ENCODE peak calls at places on chromosomes 3 and 15, in four cellular contexts. M is Panc1, R is A549, E is GM23338. S is an unnamed sample.

GRCh38 chr3:52356126-52356525 is 40.0 kb downstream of the DNAH1 start:
- DNase-seq in M (no peak), R (no peak), E (no peak), S (no peak)

GRCh38 chr3:114827495-114827894 is 319.6 kb downstream of the ZBTB20 start:
- DNase-seq in M (peak), R (peak), E (peak), S (peak)

GRCh38 chr3:46709147-46709654 is 8.0 kb downstream of the TMIE start:
- DNase-seq in M (no peak), R (no peak), E (no peak), S (no peak)

GRCh38 chr3:53651927-53652326 is 157.5 kb downstream of the CACNA1D start:
- DNase-seq in M (no peak), R (no peak), E (no peak), S (no peak)

GRCh38 chr15:68229386-68230156 is at the start of gene CLN6:
- DNase-seq in M (no peak), R (peak), E (peak), S (peak)

GRCh38 chr3:197256836-197257444 is 41.5 kb downstream of the DLG1 start:
- DNase-seq in M (peak), R (peak), E (peak), S (peak)

GRCh38 chr15:98506172-98506571 is 142.2 kb upstream of the IGF1R start:
- DNase-seq in M (no peak), R (no peak), E (no peak), S (no peak)

GRCh38 chr3:114706591-114707224 is 412.9 kb downstream of the TIGIT start:
- DNase-seq in M (no peak), R (peak), E (no peak), S (peak)

GRCh38 chr3:112491373-112491772 is 7.9 kb downstream of the BTLA start:
- DNase-seq in M (no peak), R (no peak), E (no peak), S (no peak)

GRCh38 chr3:179141890-179142289 is 6.3 kb upstream of the PIK3CA start:
- DNase-seq in M (no peak), R (no peak), E (no peak), S (no peak)

GRCh38 chr3:151263126-151263525 is 15.2 kb downstream of the P2RY14 start:
- DNase-seq in M (no peak), R (no peak), E (no peak), S (no peak)

GRCh38 chr15:98807262-98807661 is 158.9 kb downstream of the IGF1R start:
- DNase-seq in M (no peak), R (no peak), E (no peak), S (no peak)

GRCh38 chr3:112315791-112316190 is 17.2 kb upstream of the CD200 start:
- DNase-seq in M (no peak), R (no peak), E (no peak), S (no peak)

GRCh38 chr15:73994912-73995622 is 551 bp downstream of the PML start:
- DNase-seq in M (no peak), R (no peak), E (peak), S (no peak)

GRCh38 chr3:60992395-60992794 is 258.9 kb downstream of the FHIT start:
- DNase-seq in M (no peak), R (no peak), E (no peak), S (no peak)

GRCh38 chr3:51539291-51539891 is 872 bp downstream of the RAD54L2 start:
- DNase-seq in M (no peak), R (peak), E (peak), S (no peak)

GRCh38 chr3:184362668-184363540 is 1.4 kb downstream of the POLR2H start:
- DNase-seq in M (peak), R (peak), E (peak), S (peak)
- TF ChIP-seq CTCF in M (peak), R (peak), E (peak), S (no peak)

GRCh38 chr3:167375478-167375877 is 4.6 kb downstream of the ZBBX start:
- DNase-seq in M (no peak), R (no peak), E (no peak), S (no peak)

GRCh38 chr3:167382127-167382526 is 2.0 kb upstream of the ZBBX start:
- DNase-seq in M (no peak), R (no peak), E (no peak), S (no peak)

GRCh38 chr3:167380004-167380689 is at the start of gene ZBBX:
- DNase-seq in M (peak), R (peak), E (peak), S (peak)
- TF ChIP-seq REST in M (no peak), R (no peak), E (no peak), S (no peak)

GRCh38 chr3:127590593-127591477 is at the start of gene TPRA1:
- DNase-seq in M (peak), R (peak), E (peak), S (peak)
- TF ChIP-seq CTCF in M (no peak), R (peak), E (no peak), S (no peak)

GRCh38 chr3:149090907-149091306 is 4.6 kb upstream of the HLTF start:
- DNase-seq in M (no peak), R (no peak), E (no peak), S (no peak)

GRCh38 chr3:149095487-149095886 is 9.2 kb upstream of the HLTF start:
- DNase-seq in M (no peak), R (no peak), E (no peak), S (no peak)

GRCh38 chr3:149089395-149089794 is 3.1 kb upstream of the HLTF start:
- DNase-seq in M (no peak), R (no peak), E (no peak), S (no peak)

GRCh38 chr3:149087208-149087607 is 875 bp upstream of the HLTF start:
- DNase-seq in M (no peak), R (no peak), E (peak), S (no peak)

DNA sequence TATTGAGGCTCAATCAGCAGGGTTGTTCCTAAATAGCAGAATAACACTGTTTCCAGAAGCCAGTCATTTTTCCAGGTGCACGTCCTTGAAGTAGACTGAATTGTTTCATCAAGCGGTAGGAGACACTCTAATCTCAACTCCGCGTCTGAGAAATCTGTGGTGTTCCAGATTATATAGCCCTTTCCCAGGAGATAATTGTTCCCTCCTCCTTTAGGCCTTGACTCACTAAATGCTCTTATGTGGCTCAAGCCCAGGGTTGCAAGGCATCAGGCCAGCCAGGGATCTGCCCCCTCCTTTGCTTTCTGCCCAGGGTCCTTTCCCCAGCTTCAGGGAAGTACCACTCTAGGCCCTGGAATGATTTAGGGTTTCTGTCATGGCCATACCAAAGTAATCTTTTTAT is 5.7 kb upstream of the HLTF start:
- DNase-seq in M (no peak), R (no peak), E (no peak), S (no peak)
- TF ChIP-seq REST in M (no peak), R (no peak), E (no peak), S (no peak)

GRCh38 chr3:148077318-148077923 is 620.3 kb upstream of the AGTR1 start:
- DNase-seq in M (no peak), R (peak), E (peak), S (peak)
- TF ChIP-seq CTCF in M (peak), R (peak), E (peak), S (peak)

DNA sequence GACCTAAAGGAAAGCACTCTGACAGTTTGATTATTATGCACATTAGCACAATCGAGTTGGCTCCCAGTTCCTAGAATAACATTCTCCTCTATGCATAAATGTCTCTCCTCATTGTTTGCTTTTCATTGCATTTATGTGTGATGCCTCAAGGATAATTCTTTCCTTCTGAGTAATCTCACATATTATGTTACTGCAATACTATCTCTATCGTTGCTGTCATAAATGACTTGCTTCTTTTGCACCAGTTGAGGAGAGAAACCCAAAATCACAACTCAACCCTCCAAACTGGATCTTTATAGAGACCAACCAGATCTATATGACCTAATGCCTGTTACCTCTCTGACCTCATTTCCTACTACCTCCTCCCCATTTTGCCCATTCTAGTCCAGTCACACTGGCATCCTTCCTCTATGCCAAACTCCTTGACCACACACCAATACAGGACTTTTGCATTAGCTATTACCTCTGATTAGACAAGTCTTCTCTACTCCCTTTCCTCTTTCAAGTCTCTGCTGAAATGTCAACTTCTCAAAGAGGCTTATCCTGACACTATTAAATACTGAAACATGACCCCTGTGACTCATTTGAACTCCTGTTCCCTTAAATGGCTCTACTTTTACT is 1026.0 kb downstream of the TUSC7 start:
- DNase-seq in M (no peak), R (peak), E (no peak), S (no peak)
- TF ChIP-seq REST in M (no peak), R (no peak), E (no peak), S (no peak)

GRCh38 chr15:64749999-64750657 is 25.3 kb downstream of the RBPMS2 start:
- DNase-seq in M (no peak), R (peak), E (peak), S (no peak)
- TF ChIP-seq CTCF in M (no peak), R (no peak), E (peak), S (no peak)

GRCh38 chr3:123419850-123420292 is 29.0 kb downstream of the ADCY5 start:
- DNase-seq in M (no peak), R (no peak), E (no peak), S (no peak)
- TF ChIP-seq REST in M (no peak), R (no peak), E (no peak), S (no peak)

DNA sequence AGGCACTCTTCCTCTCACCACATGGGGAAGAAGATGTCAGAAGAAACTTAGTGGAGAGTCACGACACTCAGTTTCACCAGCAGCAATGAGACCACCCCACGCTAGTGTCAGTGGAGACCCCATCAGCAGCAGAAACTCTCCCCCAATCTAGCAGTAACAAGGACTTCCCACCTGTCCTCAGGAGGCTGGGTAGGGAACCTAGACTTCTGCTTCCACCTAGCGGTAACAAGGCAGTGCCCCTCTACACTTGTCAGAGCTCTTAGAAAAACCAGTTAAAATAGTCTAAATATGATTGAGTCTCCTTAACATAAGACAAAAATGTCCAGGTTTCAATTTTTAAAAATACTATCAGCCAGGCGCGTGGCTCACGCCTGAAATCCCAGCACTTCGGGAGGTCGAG is 57.3 kb downstream of the TRAT1 start:
- DNase-seq in M (no peak), R (peak), E (peak), S (no peak)
- TF ChIP-seq CTCF in M (peak), R (peak), E (peak), S (no peak)

GRCh38 chr3:183226333-183226732 is 26.7 kb upstream of the B3GNT5 start:
- DNase-seq in M (no peak), R (no peak), E (no peak), S (no peak)
- TF ChIP-seq REST in M (no peak), R (no peak), E (no peak), S (no peak)

S was measured in HCT116.